ENCODE peak calls at places on chromosomes 16 and 17, in five cellular contexts. L, G, M, F and U are unnamed samples.

GRCh38 chr17:13337864-13338371 is 263.8 kb downstream of the HS3ST3A1 start:
- DNase-seq in L (peak; percentile 70), G (no peak), M (no peak), F (peak; percentile 83), U (peak; percentile 45)

GRCh38 chr16:1293921-1294656 is 15.3 kb upstream of the UBE2I start:
- DNase-seq in L (no peak), G (no peak), M (no peak), F (no peak), U (no peak)

GRCh38 chr16:10926094-10926493 is 16.2 kb downstream of the DEXI start:
- DNase-seq in L (no peak), G (no peak), M (no peak), F (no peak), U (no peak)

GRCh38 chr16:414395-415169 is 10.9 kb upstream of the RAB11FIP3 start:
- DNase-seq in L (no peak), G (no peak), M (no peak), F (no peak), U (no peak)

GRCh38 chr16:53501216-53501859 is 1.7 kb downstream of the AKTIP start:
- DNase-seq in L (no peak), G (no peak), M (no peak), F (no peak), U (no peak)

GRCh38 chr17:28169621-28170349 is 127.3 kb downstream of the NLK start:
- DNase-seq in L (no peak), G (no peak), M (no peak), F (no peak), U (no peak)

GRCh38 chr17:980406-981291 is 1.1 kb upstream of the NXN start:
- DNase-seq in L (peak; percentile 71), G (peak; percentile 91), M (peak; percentile 81), F (peak; percentile 91), U (peak; percentile 89)

GRCh38 chr17:78230252-78230962 is 1.0 kb upstream of the TMEM235 start:
- DNase-seq in L (no peak), G (no peak), M (peak; percentile 38), F (no peak), U (no peak)

GRCh38 chr17:36918260-36918691 is 19.0 kb upstream of the LHX1 start:
- DNase-seq in L (no peak), G (no peak), M (no peak), F (no peak), U (no peak)

GRCh38 chr16:86598607-86599318 is 20.4 kb downstream of the FOXL1 start:
- DNase-seq in L (no peak), G (peak; percentile 62), M (no peak), F (no peak), U (no peak)

GRCh38 chr16:28182183-28182582 is 29.6 kb downstream of the XPO6 start:
- DNase-seq in L (no peak), G (no peak), M (no peak), F (no peak), U (no peak)

GRCh38 chr16:49620158-49620867 is 235.6 kb downstream of the ZNF423 start:
- DNase-seq in L (no peak), G (peak; percentile 96), M (no peak), F (no peak), U (no peak)

GRCh38 chr17:12789075-12789975 is at the start of gene ARHGAP44:
- DNase-seq in L (no peak), G (peak; percentile 73), M (peak; percentile 60), F (peak; percentile 78), U (peak; percentile 26)

GRCh38 chr16:88941933-88942909 is 34.8 kb downstream of the CBFA2T3 start:
- DNase-seq in L (peak; percentile 34), G (no peak), M (peak; percentile 97), F (peak; percentile 69), U (no peak)

GRCh38 chr16:31134625-31135534 is 647 bp downstream of the PRSS8 start:
- DNase-seq in L (peak; percentile 57), G (peak; percentile 50), M (no peak), F (no peak), U (no peak)

GRCh38 chr17:54968954-54969400 is 412 bp downstream of the STXBP4 start:
- DNase-seq in L (peak; percentile 74), G (no peak), M (peak; percentile 9), F (peak; percentile 46), U (no peak)

GRCh38 chr16:52469775-52470174 is 77.2 kb downstream of the TOX3 start:
- DNase-seq in L (no peak), G (no peak), M (no peak), F (no peak), U (no peak)

GRCh38 chr16:46929378-46930332 is 43.8 kb downstream of the DNAJA2 start:
- DNase-seq in L (no peak), G (no peak), M (peak; percentile 82), F (peak; percentile 43), U (peak; percentile 54)

GRCh38 chr16:85240982-85241924 is 129.0 kb upstream of the CIBAR2 start:
- DNase-seq in L (no peak), G (no peak), M (no peak), F (no peak), U (no peak)

GRCh38 chr17:30336369-30337171 is 2.7 kb upstream of the TMIGD1 start:
- DNase-seq in L (peak; percentile 73), G (no peak), M (peak; percentile 9), F (peak; percentile 54), U (peak; percentile 64)

GRCh38 chr17:44241104-44241503 is 21.6 kb upstream of the UBTF start:
- DNase-seq in L (no peak), G (no peak), M (no peak), F (no peak), U (no peak)

GRCh38 chr16:49382916-49383315 is 9.3 kb downstream of the C16orf78 start:
- DNase-seq in L (no peak), G (no peak), M (no peak), F (no peak), U (peak; percentile 1)

GRCh38 chr16:31351246-31351936 is 3.6 kb upstream of the ITGAX start:
- DNase-seq in L (no peak), G (no peak), M (no peak), F (no peak), U (no peak)

GRCh38 chr17:8189041-8189710 is 804 bp downstream of the BORCS6 start:
- DNase-seq in L (no peak), G (peak; percentile 76), M (peak; percentile 30), F (peak; percentile 15), U (no peak)

GRCh38 chr16:65120811-65121721 is 797 bp downstream of the CDH11 start:
- DNase-seq in L (peak; percentile 23), G (peak; percentile 69), M (no peak), F (no peak), U (no peak)

GRCh38 chr16:89602273-89602951 is 11.0 kb upstream of the DPEP1 start:
- DNase-seq in L (no peak), G (no peak), M (no peak), F (peak; percentile 38), U (peak; percentile 16)

GRCh38 chr16:84710686-84711085 is 10.9 kb downstream of the USP10 start:
- DNase-seq in L (no peak), G (no peak), M (no peak), F (no peak), U (no peak)

GRCh38 chr16:24858219-24859041 is 12.7 kb downstream of the SLC5A11 start:
- DNase-seq in L (no peak), G (no peak), M (peak; percentile 33), F (no peak), U (peak; percentile 64)

GRCh38 chr17:34725008-34725407 is 145.6 kb downstream of the TMEM132E start:
- DNase-seq in L (peak; percentile 64), G (no peak), M (no peak), F (peak; percentile 10), U (no peak)

GRCh38 chr17:69539781-69540319 is 125.4 kb downstream of the MAP2K6 start:
- DNase-seq in L (no peak), G (no peak), M (no peak), F (no peak), U (no peak)